ENCODE peak calls at places on chromosomes 5 and 9, in five cellular contexts. One of them, this sample, is unnamed.
A peak's percentile ranks its signal among the peaks of the same experiment; 100 is the strongest.

GRCh38 chr9:73152445-73152844 is 780 bp downstream of the ANXA1 start:
- DNase-seq in adrenal gland: no peak
- DNase-seq in psoas muscle: no peak
- DNase-seq in WTC11: no peak
- DNase-seq in nephron progenitor cell: no peak
- DNase-seq in this sample: no peak

GRCh38 chr9:78808087-78808486 is 511.2 kb downstream of the PSAT1 start:
- DNase-seq in adrenal gland: no peak
- DNase-seq in psoas muscle: no peak
- DNase-seq in WTC11: no peak
- DNase-seq in nephron progenitor cell: no peak
- DNase-seq in this sample: no peak

GRCh38 chr9:23851024-23851629 is 25.1 kb upstream of the ELAVL2 start:
- DNase-seq in adrenal gland: no peak
- DNase-seq in psoas muscle: no peak
- DNase-seq in WTC11: peak; percentile 68
- DNase-seq in nephron progenitor cell: peak; percentile 70
- DNase-seq in this sample: peak; percentile 35

GRCh38 chr9:71524446-71524845 is 243.9 kb downstream of the CEMIP2 start:
- DNase-seq in adrenal gland: no peak
- DNase-seq in psoas muscle: no peak
- DNase-seq in WTC11: no peak
- DNase-seq in nephron progenitor cell: no peak
- DNase-seq in this sample: no peak

GRCh38 chr5:160802567-160802966 is 49.4 kb downstream of the ATP10B start:
- DNase-seq in adrenal gland: no peak
- DNase-seq in psoas muscle: no peak
- DNase-seq in WTC11: no peak
- DNase-seq in nephron progenitor cell: no peak
- DNase-seq in this sample: no peak

GRCh38 chr9:111852291-111852690 is 44.3 kb upstream of the UGCG start:
- DNase-seq in adrenal gland: no peak
- DNase-seq in psoas muscle: no peak
- DNase-seq in WTC11: no peak
- DNase-seq in nephron progenitor cell: no peak
- DNase-seq in this sample: no peak

GRCh38 chr5:61559722-61560121 is 227.7 kb downstream of the ZSWIM6 start:
- DNase-seq in adrenal gland: no peak
- DNase-seq in psoas muscle: no peak
- DNase-seq in WTC11: no peak
- DNase-seq in nephron progenitor cell: no peak
- DNase-seq in this sample: no peak

GRCh38 chr5:135266301-135266630 is 132.8 kb downstream of the MACROH2A1 start:
- DNase-seq in adrenal gland: no peak
- DNase-seq in psoas muscle: no peak
- DNase-seq in WTC11: no peak
- DNase-seq in nephron progenitor cell: no peak
- DNase-seq in this sample: no peak

GRCh38 chr9:35342221-35342620 is 147.7 kb upstream of the RUSC2 start:
- DNase-seq in adrenal gland: no peak
- DNase-seq in psoas muscle: no peak
- DNase-seq in WTC11: no peak
- DNase-seq in nephron progenitor cell: no peak
- DNase-seq in this sample: no peak

GRCh38 chr5:169150108-169150507 is 150.8 kb downstream of the SLIT3 start:
- DNase-seq in adrenal gland: peak; percentile 73
- DNase-seq in psoas muscle: no peak
- DNase-seq in WTC11: no peak
- DNase-seq in nephron progenitor cell: no peak
- DNase-seq in this sample: no peak

GRCh38 chr5:15946026-15946425 is 233.6 kb downstream of the MARCHF11 start:
- DNase-seq in adrenal gland: no peak
- DNase-seq in psoas muscle: no peak
- DNase-seq in WTC11: no peak
- DNase-seq in nephron progenitor cell: no peak
- DNase-seq in this sample: no peak

GRCh38 chr9:15711531-15712295 is 158.9 kb downstream of the CCDC171 start:
- DNase-seq in adrenal gland: no peak
- DNase-seq in psoas muscle: no peak
- DNase-seq in WTC11: no peak
- DNase-seq in nephron progenitor cell: no peak
- DNase-seq in this sample: no peak

GRCh38 chr5:173278172-173278571 is 43.2 kb upstream of the NKX2-5 start:
- DNase-seq in adrenal gland: no peak
- DNase-seq in psoas muscle: no peak
- DNase-seq in WTC11: no peak
- DNase-seq in nephron progenitor cell: no peak
- DNase-seq in this sample: no peak

GRCh38 chr9:123835821-123836220 is 94.1 kb downstream of the DENND1A start:
- DNase-seq in adrenal gland: no peak
- DNase-seq in psoas muscle: no peak
- DNase-seq in WTC11: no peak
- DNase-seq in nephron progenitor cell: no peak
- DNase-seq in this sample: no peak

GRCh38 chr5:158126442-158127399 is 267.8 kb upstream of the CLINT1 start:
- DNase-seq in adrenal gland: no peak
- DNase-seq in psoas muscle: no peak
- DNase-seq in WTC11: no peak
- DNase-seq in nephron progenitor cell: no peak
- DNase-seq in this sample: no peak

GRCh38 chr9:10366171-10366779 is 246.5 kb downstream of the PTPRD start:
- DNase-seq in adrenal gland: no peak
- DNase-seq in psoas muscle: no peak
- DNase-seq in WTC11: no peak
- DNase-seq in nephron progenitor cell: peak; percentile 8
- DNase-seq in this sample: no peak

GRCh38 chr5:30981576-30981975 is 211.9 kb upstream of the CDH6 start:
- DNase-seq in adrenal gland: no peak
- DNase-seq in psoas muscle: no peak
- DNase-seq in WTC11: no peak
- DNase-seq in nephron progenitor cell: no peak
- DNase-seq in this sample: no peak

GRCh38 chr5:40716590-40716989 is 36.9 kb downstream of the PTGER4 start:
- DNase-seq in adrenal gland: no peak
- DNase-seq in psoas muscle: no peak
- DNase-seq in WTC11: no peak
- DNase-seq in nephron progenitor cell: no peak
- DNase-seq in this sample: no peak

GRCh38 chr5:126070481-126070880 is 352.7 kb upstream of the GRAMD2B start:
- DNase-seq in adrenal gland: no peak
- DNase-seq in psoas muscle: no peak
- DNase-seq in WTC11: no peak
- DNase-seq in nephron progenitor cell: no peak
- DNase-seq in this sample: no peak

GRCh38 chr5:98095072-98095471 is 678.4 kb upstream of the RGMB start:
- DNase-seq in adrenal gland: no peak
- DNase-seq in psoas muscle: no peak
- DNase-seq in WTC11: no peak
- DNase-seq in nephron progenitor cell: no peak
- DNase-seq in this sample: no peak

GRCh38 chr5:139180850-139181785 is 17.1 kb downstream of the SIL1 start:
- DNase-seq in adrenal gland: no peak
- DNase-seq in psoas muscle: no peak
- DNase-seq in WTC11: no peak
- DNase-seq in nephron progenitor cell: no peak
- DNase-seq in this sample: no peak

GRCh38 chr5:669111-669841 is 23.9 kb downstream of the TPPP start:
- DNase-seq in adrenal gland: no peak
- DNase-seq in psoas muscle: no peak
- DNase-seq in WTC11: peak; percentile 85
- DNase-seq in nephron progenitor cell: no peak
- DNase-seq in this sample: no peak
- TF ChIP-seq CTCF in adrenal gland: peak; percentile 40
- TF ChIP-seq CTCF in psoas muscle: peak; percentile 51
- TF ChIP-seq CTCF in WTC11: peak; percentile 96
- TF ChIP-seq CTCF in nephron progenitor cell: peak; percentile 65
- TF ChIP-seq CTCF in this sample: peak; percentile 62

GRCh38 chr9:69149321-69149807 is 24.7 kb upstream of the TJP2 start:
- DNase-seq in adrenal gland: no peak
- DNase-seq in psoas muscle: no peak
- DNase-seq in WTC11: no peak
- DNase-seq in nephron progenitor cell: no peak
- DNase-seq in this sample: no peak
- TF ChIP-seq CTCF in adrenal gland: no peak
- TF ChIP-seq CTCF in psoas muscle: no peak
- TF ChIP-seq CTCF in WTC11: no peak
- TF ChIP-seq CTCF in nephron progenitor cell: no peak
- TF ChIP-seq CTCF in this sample: no peak

GRCh38 chr9:93859431-93860215 is 95.5 kb downstream of the BARX1 start:
- DNase-seq in adrenal gland: no peak
- DNase-seq in psoas muscle: no peak
- DNase-seq in WTC11: no peak
- DNase-seq in nephron progenitor cell: no peak
- DNase-seq in this sample: no peak
- TF ChIP-seq CTCF in adrenal gland: no peak
- TF ChIP-seq CTCF in psoas muscle: no peak
- TF ChIP-seq CTCF in WTC11: no peak
- TF ChIP-seq CTCF in nephron progenitor cell: no peak
- TF ChIP-seq CTCF in this sample: no peak

GRCh38 chr5:141382469-141383294 is at the start of gene PCDHGA7:
- DNase-seq in adrenal gland: no peak
- DNase-seq in psoas muscle: no peak
- DNase-seq in WTC11: no peak
- DNase-seq in nephron progenitor cell: no peak
- DNase-seq in this sample: no peak
- TF ChIP-seq CTCF in adrenal gland: no peak
- TF ChIP-seq CTCF in psoas muscle: peak; percentile 35
- TF ChIP-seq CTCF in WTC11: no peak
- TF ChIP-seq CTCF in nephron progenitor cell: no peak
- TF ChIP-seq CTCF in this sample: no peak

GRCh38 chr5:111697881-111698757 is 58.9 kb downstream of the NREP start:
- DNase-seq in adrenal gland: no peak
- DNase-seq in psoas muscle: no peak
- DNase-seq in WTC11: peak; percentile 48
- DNase-seq in nephron progenitor cell: no peak
- DNase-seq in this sample: no peak
- TF ChIP-seq CTCF in adrenal gland: no peak
- TF ChIP-seq CTCF in psoas muscle: peak; percentile 10
- TF ChIP-seq CTCF in WTC11: no peak
- TF ChIP-seq CTCF in nephron progenitor cell: no peak
- TF ChIP-seq CTCF in this sample: no peak

This sample was measured in progenitor cell of endocrine pancreas.